ENCODE peak calls at places on chromosomes 1 and 21, in six cellular contexts. One of them, this sample, is unnamed.

GRCh38 chr1:240691521-240692338 is 79.8 kb upstream of the GREM2 start:
- DNase-seq in SK-N-DZ: peak
- DNase-seq in islet precursor cell: peak
- DNase-seq in LoVo: no peak
- DNase-seq in activated CD8-positive, alpha-beta memory T cell treated with anti-CD3 and anti-CD28 coated beads, Interleukin-2, amount 10 ng/mL, durations not matched to agents 7 days and 5 days: no peak
- DNase-seq in prostate gland: no peak
- DNase-seq in this sample: no peak

GRCh38 chr1:61142726-61143500 is 60.6 kb downstream of the NFIA start:
- DNase-seq in SK-N-DZ: no peak
- DNase-seq in islet precursor cell: no peak
- DNase-seq in LoVo: no peak
- DNase-seq in activated CD8-positive, alpha-beta memory T cell treated with anti-CD3 and anti-CD28 coated beads, Interleukin-2, amount 10 ng/mL, durations not matched to agents 7 days and 5 days: no peak
- DNase-seq in prostate gland: peak
- DNase-seq in this sample: no peak

GRCh38 chr1:37807220-37807554 is 403 bp upstream of the C1orf122 start:
- DNase-seq in SK-N-DZ: no peak
- DNase-seq in islet precursor cell: no peak
- DNase-seq in LoVo: no peak
- DNase-seq in activated CD8-positive, alpha-beta memory T cell treated with anti-CD3 and anti-CD28 coated beads, Interleukin-2, amount 10 ng/mL, durations not matched to agents 7 days and 5 days: no peak
- DNase-seq in prostate gland: no peak
- DNase-seq in this sample: no peak

GRCh38 chr1:47732489-47732888 is 264.7 kb downstream of the TRABD2B start:
- DNase-seq in SK-N-DZ: no peak
- DNase-seq in islet precursor cell: no peak
- DNase-seq in LoVo: peak
- DNase-seq in activated CD8-positive, alpha-beta memory T cell treated with anti-CD3 and anti-CD28 coated beads, Interleukin-2, amount 10 ng/mL, durations not matched to agents 7 days and 5 days: no peak
- DNase-seq in prostate gland: no peak
- DNase-seq in this sample: no peak

GRCh38 chr1:231421616-231421970 is 494 bp downstream of the EGLN1 start:
- DNase-seq in SK-N-DZ: peak
- DNase-seq in islet precursor cell: peak
- DNase-seq in LoVo: peak
- DNase-seq in activated CD8-positive, alpha-beta memory T cell treated with anti-CD3 and anti-CD28 coated beads, Interleukin-2, amount 10 ng/mL, durations not matched to agents 7 days and 5 days: peak
- DNase-seq in prostate gland: peak
- DNase-seq in this sample: no peak

GRCh38 chr1:2473198-2473597 is 2.9 kb upstream of the PLCH2 start:
- DNase-seq in SK-N-DZ: no peak
- DNase-seq in islet precursor cell: no peak
- DNase-seq in LoVo: no peak
- DNase-seq in activated CD8-positive, alpha-beta memory T cell treated with anti-CD3 and anti-CD28 coated beads, Interleukin-2, amount 10 ng/mL, durations not matched to agents 7 days and 5 days: no peak
- DNase-seq in prostate gland: no peak
- DNase-seq in this sample: no peak

GRCh38 chr1:98405581-98406059 is 255.9 kb upstream of the SNX7 start:
- DNase-seq in SK-N-DZ: no peak
- DNase-seq in islet precursor cell: no peak
- DNase-seq in LoVo: no peak
- DNase-seq in activated CD8-positive, alpha-beta memory T cell treated with anti-CD3 and anti-CD28 coated beads, Interleukin-2, amount 10 ng/mL, durations not matched to agents 7 days and 5 days: no peak
- DNase-seq in prostate gland: no peak
- DNase-seq in this sample: no peak

GRCh38 chr1:206568256-206568655 is 44.0 kb downstream of the EIF2D start:
- DNase-seq in SK-N-DZ: no peak
- DNase-seq in islet precursor cell: no peak
- DNase-seq in LoVo: no peak
- DNase-seq in activated CD8-positive, alpha-beta memory T cell treated with anti-CD3 and anti-CD28 coated beads, Interleukin-2, amount 10 ng/mL, durations not matched to agents 7 days and 5 days: peak
- DNase-seq in prostate gland: no peak
- DNase-seq in this sample: no peak

GRCh38 chr1:206709772-206710456 is 25.2 kb downstream of the MAPKAPK2 start:
- DNase-seq in SK-N-DZ: no peak
- DNase-seq in islet precursor cell: no peak
- DNase-seq in LoVo: no peak
- DNase-seq in activated CD8-positive, alpha-beta memory T cell treated with anti-CD3 and anti-CD28 coated beads, Interleukin-2, amount 10 ng/mL, durations not matched to agents 7 days and 5 days: no peak
- DNase-seq in prostate gland: no peak
- DNase-seq in this sample: no peak

GRCh38 chr1:40476924-40477679 is at the start of gene ZFP69:
- DNase-seq in SK-N-DZ: peak
- DNase-seq in islet precursor cell: peak
- DNase-seq in LoVo: peak
- DNase-seq in activated CD8-positive, alpha-beta memory T cell treated with anti-CD3 and anti-CD28 coated beads, Interleukin-2, amount 10 ng/mL, durations not matched to agents 7 days and 5 days: peak
- DNase-seq in prostate gland: peak
- DNase-seq in this sample: peak

GRCh38 chr1:226447932-226448670 is 40.2 kb upstream of the PARP1 start:
- DNase-seq in SK-N-DZ: no peak
- DNase-seq in islet precursor cell: no peak
- DNase-seq in LoVo: no peak
- DNase-seq in activated CD8-positive, alpha-beta memory T cell treated with anti-CD3 and anti-CD28 coated beads, Interleukin-2, amount 10 ng/mL, durations not matched to agents 7 days and 5 days: no peak
- DNase-seq in prostate gland: no peak
- DNase-seq in this sample: no peak

GRCh38 chr1:84869750-84870149 is 23.3 kb downstream of the LPAR3 start:
- DNase-seq in SK-N-DZ: no peak
- DNase-seq in islet precursor cell: no peak
- DNase-seq in LoVo: no peak
- DNase-seq in activated CD8-positive, alpha-beta memory T cell treated with anti-CD3 and anti-CD28 coated beads, Interleukin-2, amount 10 ng/mL, durations not matched to agents 7 days and 5 days: no peak
- DNase-seq in prostate gland: no peak
- DNase-seq in this sample: no peak

GRCh38 chr1:167136191-167136614 is 42.3 kb downstream of the STYXL2 start:
- DNase-seq in SK-N-DZ: no peak
- DNase-seq in islet precursor cell: peak
- DNase-seq in LoVo: no peak
- DNase-seq in activated CD8-positive, alpha-beta memory T cell treated with anti-CD3 and anti-CD28 coated beads, Interleukin-2, amount 10 ng/mL, durations not matched to agents 7 days and 5 days: no peak
- DNase-seq in prostate gland: no peak
- DNase-seq in this sample: peak

GRCh38 chr1:1947493-1947892 is 28.4 kb upstream of the TMEM52 start:
- DNase-seq in SK-N-DZ: no peak
- DNase-seq in islet precursor cell: no peak
- DNase-seq in LoVo: no peak
- DNase-seq in activated CD8-positive, alpha-beta memory T cell treated with anti-CD3 and anti-CD28 coated beads, Interleukin-2, amount 10 ng/mL, durations not matched to agents 7 days and 5 days: no peak
- DNase-seq in prostate gland: no peak
- DNase-seq in this sample: no peak

GRCh38 chr1:78377356-78377928 is 113.3 kb upstream of the PTGFR start:
- DNase-seq in SK-N-DZ: no peak
- DNase-seq in islet precursor cell: no peak
- DNase-seq in LoVo: no peak
- DNase-seq in activated CD8-positive, alpha-beta memory T cell treated with anti-CD3 and anti-CD28 coated beads, Interleukin-2, amount 10 ng/mL, durations not matched to agents 7 days and 5 days: no peak
- DNase-seq in prostate gland: no peak
- DNase-seq in this sample: no peak

GRCh38 chr21:39452207-39452964 is 616 bp downstream of the SH3BGR start:
- DNase-seq in SK-N-DZ: no peak
- DNase-seq in islet precursor cell: no peak
- DNase-seq in LoVo: no peak
- DNase-seq in activated CD8-positive, alpha-beta memory T cell treated with anti-CD3 and anti-CD28 coated beads, Interleukin-2, amount 10 ng/mL, durations not matched to agents 7 days and 5 days: no peak
- DNase-seq in prostate gland: no peak
- DNase-seq in this sample: no peak

GRCh38 chr1:39892611-39893595 is 8.8 kb downstream of the MYCL start:
- DNase-seq in SK-N-DZ: no peak
- DNase-seq in islet precursor cell: peak
- DNase-seq in LoVo: peak
- DNase-seq in activated CD8-positive, alpha-beta memory T cell treated with anti-CD3 and anti-CD28 coated beads, Interleukin-2, amount 10 ng/mL, durations not matched to agents 7 days and 5 days: no peak
- DNase-seq in prostate gland: peak
- DNase-seq in this sample: no peak

GRCh38 chr1:190169311-190170067 is 308.2 kb downstream of the BRINP3 start:
- DNase-seq in SK-N-DZ: no peak
- DNase-seq in islet precursor cell: no peak
- DNase-seq in LoVo: no peak
- DNase-seq in activated CD8-positive, alpha-beta memory T cell treated with anti-CD3 and anti-CD28 coated beads, Interleukin-2, amount 10 ng/mL, durations not matched to agents 7 days and 5 days: no peak
- DNase-seq in prostate gland: no peak
- DNase-seq in this sample: no peak

GRCh38 chr1:39898146-39898545 is 3.6 kb downstream of the MYCL start:
- DNase-seq in SK-N-DZ: no peak
- DNase-seq in islet precursor cell: no peak
- DNase-seq in LoVo: no peak
- DNase-seq in activated CD8-positive, alpha-beta memory T cell treated with anti-CD3 and anti-CD28 coated beads, Interleukin-2, amount 10 ng/mL, durations not matched to agents 7 days and 5 days: no peak
- DNase-seq in prostate gland: no peak
- DNase-seq in this sample: no peak

GRCh38 chr1:184708084-184708676 is 46.5 kb downstream of the EDEM3 start:
- DNase-seq in SK-N-DZ: no peak
- DNase-seq in islet precursor cell: no peak
- DNase-seq in LoVo: no peak
- DNase-seq in activated CD8-positive, alpha-beta memory T cell treated with anti-CD3 and anti-CD28 coated beads, Interleukin-2, amount 10 ng/mL, durations not matched to agents 7 days and 5 days: no peak
- DNase-seq in prostate gland: no peak
- DNase-seq in this sample: no peak

This sample was measured in esophagus muscularis mucosa.